ENCODE peak calls at places on chromosomes 2 and 18, in four cellular contexts. K is CD8-positive, alpha-beta T cell; S is RWPE1; Q is substantia nigra. D is an unnamed sample.

GRCh38 chr2:60453896-60454295 is 99.6 kb downstream of the BCL11A start:
- DNase-seq in K (no peak), S (no peak), Q (no peak), D (no peak)

GRCh38 chr2:148812306-148812705 is 62.7 kb upstream of the KIF5C start:
- DNase-seq in K (no peak), S (peak; percentile 13), Q (peak; percentile 14), D (no peak)

GRCh38 chr18:29184654-29185053 is 1007.7 kb upstream of the CDH2 start:
- DNase-seq in K (no peak), S (no peak), Q (no peak), D (no peak)

GRCh38 chr18:61551586-61551985 is 218.4 kb downstream of the CDH20 start:
- DNase-seq in K (no peak), S (peak; percentile 67), Q (no peak), D (peak; percentile 22)

GRCh38 chr2:85277416-85278158 is 50.2 kb downstream of the TGOLN2 start:
- DNase-seq in K (no peak), S (no peak), Q (no peak), D (no peak)

GRCh38 chr2:188314314-188315054 is 22.8 kb downstream of the GULP1 start:
- DNase-seq in K (no peak), S (no peak), Q (no peak), D (no peak)

GRCh38 chr2:202115385-202116060 is 42.5 kb downstream of the KIAA2012 start:
- DNase-seq in K (no peak), S (no peak), Q (no peak), D (no peak)

GRCh38 chr2:189528617-189529016 is 52.0 kb downstream of the SLC40A1 start:
- DNase-seq in K (no peak), S (no peak), Q (no peak), D (no peak)

GRCh38 chr18:76874643-76875389 is 52.5 kb downstream of the ZNF236 start:
- DNase-seq in K (no peak), S (no peak), Q (no peak), D (no peak)

GRCh38 chr18:11260963-11261441 is 111.6 kb upstream of the PIEZO2 start:
- DNase-seq in K (no peak), S (no peak), Q (no peak), D (no peak)

GRCh38 chr2:236305964-236306605 is 41.9 kb upstream of the ASB18 start:
- DNase-seq in K (no peak), S (no peak), Q (no peak), D (no peak)

GRCh38 chr2:43065871-43066270 is 160.5 kb downstream of the ZFP36L2 start:
- DNase-seq in K (no peak), S (no peak), Q (no peak), D (peak; percentile 9)

GRCh38 chr2:127370010-127370409 is 17.8 kb downstream of the MAP3K2 start:
- DNase-seq in K (no peak), S (no peak), Q (no peak), D (no peak)

DNA sequence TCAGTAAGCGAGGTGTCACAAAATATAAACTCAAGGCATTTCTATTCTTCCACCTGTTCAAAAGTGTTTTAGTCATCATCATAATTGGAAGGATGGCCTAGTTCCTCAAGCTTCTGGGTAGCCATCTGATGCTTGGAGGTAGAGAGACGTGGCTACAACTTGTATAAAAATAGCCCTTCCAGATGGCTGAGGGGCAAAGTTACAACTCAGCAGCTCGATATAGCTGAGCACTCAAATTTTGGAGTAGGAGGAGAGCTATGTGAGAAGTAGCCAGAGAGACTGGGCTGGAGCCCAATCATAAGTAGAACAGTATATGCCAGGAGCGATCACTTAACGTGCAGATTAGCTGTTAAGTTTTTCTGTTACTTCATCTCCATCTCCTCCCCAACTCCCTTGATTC is 28.9 kb downstream of the CNRIP1 start:
- DNase-seq in K (no peak), S (no peak), Q (no peak), D (peak; percentile 46)
- H3K27ac ChIP-seq in K (no peak overlapping the region), S (no peak overlapping the region), Q (no peak overlapping the region), D (peak overlapping the region; percentile 74)

GRCh38 chr18:13501896-13502295 is 224.5 kb downstream of the FAM210A start:
- DNase-seq in K (no peak), S (no peak), Q (no peak), D (no peak)
- H3K27ac ChIP-seq in K (no peak overlapping the region), S (peak overlapping the region; percentile 91), Q (peak overlapping the region; percentile 14), D (peak overlapping the region; percentile 37)

GRCh38 chr2:241187835-241188234 is 642 bp upstream of the ANO7 start:
- DNase-seq in K (no peak), S (no peak), Q (no peak), D (no peak)
- H3K27ac ChIP-seq in K (no peak overlapping the region), S (no peak overlapping the region), Q (no peak overlapping the region), D (no peak overlapping the region)

GRCh38 chr2:37653093-37653492 is 18.3 kb downstream of the CDC42EP3 start:
- DNase-seq in K (no peak), S (no peak), Q (no peak), D (no peak)
- H3K27ac ChIP-seq in K (no peak overlapping the region), S (peak overlapping the region; percentile 86), Q (no peak overlapping the region), D (peak overlapping the region; percentile 88)

GRCh38 chr2:158825021-158825420 is 29.9 kb downstream of the DAPL1 start:
- DNase-seq in K (no peak), S (no peak), Q (no peak), D (no peak)

GRCh38 chr2:158823838-158824237 is 28.7 kb downstream of the DAPL1 start:
- DNase-seq in K (no peak), S (no peak), Q (no peak), D (no peak)

GRCh38 chr2:158826965-158827364 is 31.8 kb downstream of the DAPL1 start:
- DNase-seq in K (no peak), S (no peak), Q (no peak), D (no peak)

GRCh38 chr2:158828378-158829136 is 33.4 kb downstream of the DAPL1 start:
- DNase-seq in K (no peak), S (no peak), Q (no peak), D (no peak)
- H3K27ac ChIP-seq in K (no peak overlapping the region), S (no peak overlapping the region), Q (no peak overlapping the region), D (no peak overlapping the region)

D was measured in gastrocnemius medialis.